ENCODE peak calls at places on chromosomes 5 and 9, in eight cellular contexts. T is IMR-90; E is AG04449; H is mesenchymal stem cell; W is astrocyte of the spinal cord; X is SK-N-SH; V is transverse colon; F is CD8-positive, alpha-beta T cell. J is an unnamed sample.
A peak's percentile ranks its signal among the peaks of the same experiment; 100 is the strongest.

GRCh38 chr9:114720296-114720695 is 38.3 kb upstream of the TEX48 start:
- DNase-seq in W (no peak), T (peak; percentile 18), X (no peak), F (no peak), E (no peak), V (no peak), H (no peak), J (no peak)

GRCh38 chr5:163967273-163967672 is 461.9 kb downstream of the MAT2B start:
- DNase-seq in X (no peak), W (no peak), T (no peak), F (no peak), E (no peak), V (no peak), H (no peak), J (no peak)

GRCh38 chr9:21964925-21965385 is 29.2 kb downstream of the CDKN2A start:
- DNase-seq in E (no peak), X (no peak), H (peak; percentile 71), T (no peak), V (peak; percentile 48), W (peak; percentile 61), F (peak; percentile 67), J (no peak)

GRCh38 chr5:54443264-54443663 is 12.2 kb upstream of the HSPB3 start:
- DNase-seq in F (no peak), W (peak; percentile 47), T (peak; percentile 63), E (no peak), H (peak; percentile 57), V (no peak), X (peak; percentile 40), J (peak; percentile 51)

GRCh38 chr5:146107901-146108300 is 2.5 kb upstream of the PLAC8L1 start:
- DNase-seq in F (no peak), E (peak; percentile 12), T (peak; percentile 31), H (peak; percentile 4), W (peak; percentile 13), X (no peak), V (no peak), J (no peak)

GRCh38 chr5:12322042-12322441 is 417.8 kb upstream of the CTNND2 start:
- DNase-seq in X (no peak), H (no peak), F (no peak), V (no peak), T (no peak), E (no peak), W (no peak), J (no peak)

GRCh38 chr5:122757268-122757667 is 17.6 kb upstream of the SNX2 start:
- DNase-seq in W (no peak), T (no peak), V (no peak), E (no peak), H (no peak), F (no peak), X (no peak), J (no peak)

GRCh38 chr9:15227491-15227890 is 79.5 kb downstream of the TTC39B start:
- DNase-seq in H (no peak), W (no peak), F (no peak), V (no peak), T (no peak), E (no peak), X (no peak), J (no peak)

GRCh38 chr9:104868687-104869404 is 59.1 kb downstream of the ABCA1 start:
- DNase-seq in W (peak; percentile 89), T (peak; percentile 91), X (peak; percentile 37), F (no peak), V (peak; percentile 46), E (no peak), H (peak; percentile 93), J (peak; percentile 93)

GRCh38 chr9:104725014-104725413 is 22.5 kb upstream of the NIPSNAP3A start:
- DNase-seq in V (no peak), F (no peak), X (no peak), H (no peak), W (no peak), E (no peak), T (no peak), J (no peak)

GRCh38 chr5:154868702-154869101 is 10.3 kb downstream of the CNOT8 start:
- DNase-seq in T (peak; percentile 8), F (no peak), V (no peak), X (peak; percentile 24), E (no peak), W (peak; percentile 25), H (no peak), J (no peak)

GRCh38 chr5:120765189-120765588 is 301.1 kb downstream of the PRR16 start:
- DNase-seq in H (peak; percentile 83), W (peak; percentile 57), T (peak; percentile 39), E (no peak), F (no peak), X (no peak), V (no peak), J (no peak)

GRCh38 chr5:178327931-178328711 is 95.5 kb upstream of the PHYKPL start:
- DNase-seq in E (no peak), V (no peak), F (no peak), H (no peak), X (no peak), W (no peak), T (no peak), J (no peak)

GRCh38 chr5:23721336-23721735 is 213.9 kb downstream of the PRDM9 start:
- DNase-seq in X (no peak), F (no peak), V (no peak), H (no peak), E (no peak), W (no peak), T (no peak), J (no peak)

GRCh38 chr9:104784098-104784497 is 20.2 kb downstream of the NIPSNAP3B start:
- DNase-seq in H (no peak), X (no peak), E (no peak), T (no peak), V (no peak), W (no peak), F (no peak), J (no peak)

GRCh38 chr5:174834081-174834480 is 109.7 kb downstream of the MSX2 start:
- DNase-seq in X (no peak), V (no peak), F (no peak), T (no peak), H (no peak), W (no peak), E (no peak), J (no peak)

GRCh38 chr5:99019812-99020697 is 91.2 kb upstream of the CHD1 start:
- DNase-seq in T (peak; percentile 87), X (no peak), F (no peak), V (no peak), H (peak; percentile 95), E (peak; percentile 77), W (peak; percentile 95), J (peak; percentile 63)

GRCh38 chr9:113580041-113580953 is 116.8 kb downstream of the RGS3 start:
- DNase-seq in T (peak; percentile 35), H (no peak), E (no peak), V (peak; percentile 81), X (no peak), F (peak; percentile 62), W (peak; percentile 30), J (no peak)

GRCh38 chr9:14692536-14692917 is 705 bp downstream of the ZDHHC21 start:
- DNase-seq in E (no peak), F (no peak), T (no peak), X (no peak), H (peak; percentile 30), W (no peak), V (no peak), J (no peak)

GRCh38 chr9:135131488-135131887 is 44.0 kb downstream of the OLFM1 start:
- DNase-seq in V (no peak), E (no peak), F (peak; percentile 8), X (no peak), W (no peak), T (no peak), H (no peak), J (no peak)

GRCh38 chr5:36683821-36684434 is 77.5 kb downstream of the SLC1A3 start:
- DNase-seq in V (no peak), F (no peak), E (no peak), W (no peak), X (peak; percentile 86), H (peak; percentile 69), T (peak; percentile 50), J (no peak)

GRCh38 chr9:136189394-136190236 is 15.3 kb downstream of the LHX3 start:
- DNase-seq in X (peak; percentile 63), V (no peak), T (no peak), W (no peak), E (no peak), H (no peak), F (no peak), J (no peak)
- H3K4me3 ChIP-seq in X (no peak overlapping the region), V (no peak overlapping the region), T (no peak overlapping the region), W (no peak overlapping the region), E (no peak overlapping the region), H (no peak overlapping the region), F (no peak overlapping the region), J (no peak overlapping the region)

GRCh38 chr5:150626853-150627276 is 13.6 kb upstream of the SYNPO start:
- DNase-seq in W (no peak), T (no peak), V (peak; percentile 41), H (no peak), E (no peak), F (no peak), X (no peak), J (no peak)
- H3K4me3 ChIP-seq in W (no peak overlapping the region), T (no peak overlapping the region), V (peak overlapping the region; percentile 72), H (no peak overlapping the region), E (no peak overlapping the region), F (no peak overlapping the region), X (no peak overlapping the region), J (no peak overlapping the region)

DNA sequence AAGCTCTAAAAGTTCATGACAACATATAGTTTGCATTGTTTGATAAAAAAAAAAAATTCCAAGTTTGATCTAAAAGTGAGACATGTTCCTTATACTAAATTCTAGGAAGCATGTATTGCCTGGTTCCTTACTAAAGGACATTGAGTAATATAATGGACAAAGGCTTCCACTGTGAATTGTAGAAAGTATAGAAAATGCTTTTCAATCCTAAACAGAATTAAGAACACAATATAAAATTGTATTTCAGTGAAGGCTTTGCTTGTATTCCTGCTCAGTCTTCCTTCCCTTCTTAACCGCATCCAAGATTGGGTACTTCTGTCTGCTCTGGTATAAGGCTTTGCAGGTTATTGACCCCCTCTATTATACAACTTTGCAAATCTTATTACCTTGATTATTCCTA is 2.4 kb downstream of the RECK start:
- DNase-seq in X (no peak), V (no peak), T (no peak), F (no peak), W (no peak), E (no peak), H (no peak), J (no peak)
- H3K4me3 ChIP-seq in X (peak overlapping the region; percentile 81), V (no peak overlapping the region), T (peak overlapping the region; percentile 97), F (no peak overlapping the region), W (no peak overlapping the region), E (peak overlapping the region; percentile 60), H (peak overlapping the region; percentile 86), J (no peak overlapping the region)

DNA sequence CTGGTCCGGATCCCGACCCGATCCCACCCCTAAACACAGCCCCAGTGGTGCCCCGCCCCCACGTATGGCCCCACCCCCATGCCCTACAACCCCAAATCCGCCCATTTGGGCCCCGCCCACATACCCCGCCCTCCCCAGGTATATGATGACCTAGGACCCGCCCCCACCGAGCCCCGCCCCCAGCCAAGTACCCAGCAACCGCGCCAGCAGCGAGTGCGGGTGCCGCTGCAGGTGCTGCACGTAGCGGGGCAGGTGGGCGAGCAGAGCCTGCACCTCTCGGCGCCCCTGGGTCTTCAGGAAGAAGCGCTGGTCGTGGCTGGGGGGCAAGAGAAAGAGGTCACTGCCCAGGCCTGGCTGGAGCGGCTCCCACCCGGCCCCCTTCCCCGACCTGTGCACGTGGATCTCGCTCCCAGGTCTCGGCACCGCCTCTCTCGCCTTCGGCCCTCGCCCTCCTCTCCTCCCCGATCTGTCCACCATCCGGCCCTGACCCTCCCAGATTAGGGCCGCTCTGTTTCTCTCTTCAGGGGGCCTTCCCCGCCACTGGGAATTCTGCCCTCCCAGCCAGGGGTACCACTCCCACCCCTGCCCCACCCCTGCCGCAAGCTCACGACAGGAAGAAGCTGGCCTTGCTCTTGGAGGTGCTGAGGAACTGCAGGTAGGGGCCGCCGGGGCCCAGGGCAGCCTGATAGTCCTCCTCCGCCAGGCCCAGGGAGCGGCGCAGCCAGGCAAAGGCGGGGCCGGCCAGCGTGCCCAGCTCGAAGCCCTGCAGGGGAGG is 2.9 kb downstream of the PIP5KL1 start:
- DNase-seq in W (no peak), H (no peak), V (peak; percentile 84), X (no peak), E (no peak), F (peak; percentile 90), T (no peak), J (no peak)
- H3K4me3 ChIP-seq in W (peak overlapping the region; percentile 27), H (peak overlapping the region; percentile 72), V (peak overlapping the region; percentile 30), X (no peak overlapping the region), E (peak overlapping the region; percentile 32), F (peak overlapping the region; percentile 65), T (no peak overlapping the region), J (peak overlapping the region; percentile 39)